ENCODE peak calls at places on chromosomes 2 and 18, in four cellular contexts. K is IMR-90, R is neural crest cell, C is WTC11. I is an unnamed sample.

GRCh38 chr2:188786368-188786781 is 187.8 kb upstream of the COL3A1 start:
- DNase-seq in K (peak; percentile 79), R (no peak), C (no peak), I (no peak)

GRCh38 chr18:57137847-57138246 is 9.0 kb upstream of the BOD1L2 start:
- DNase-seq in K (no peak), R (no peak), C (no peak), I (no peak)

GRCh38 chr2:222311978-222312738 is 13.4 kb upstream of the PAX3 start:
- DNase-seq in K (no peak), R (peak; percentile 20), C (no peak), I (no peak)

GRCh38 chr2:14550658-14551057 is 81.9 kb upstream of the LRATD1 start:
- DNase-seq in K (no peak), R (no peak), C (no peak), I (no peak)

GRCh38 chr2:152198499-152198898 is 22.9 kb upstream of the STAM2 start:
- DNase-seq in K (no peak), R (no peak), C (no peak), I (no peak)

GRCh38 chr2:232994446-232994845 is 18.6 kb downstream of the NGEF start:
- DNase-seq in K (no peak), R (no peak), C (no peak), I (no peak)

GRCh38 chr2:62071126-62071598 is 124.8 kb upstream of the B3GNT2 start:
- DNase-seq in K (no peak), R (no peak), C (no peak), I (no peak)

GRCh38 chr2:235659767-235660322 is 166.0 kb downstream of the AGAP1 start:
- DNase-seq in K (peak; percentile 93), R (no peak), C (no peak), I (no peak)

GRCh38 chr2:11320698-11321492 is 23.5 kb downstream of the ROCK2 start:
- DNase-seq in K (no peak), R (no peak), C (no peak), I (no peak)

GRCh38 chr2:187774551-187775071 is 220.4 kb upstream of the TFPI start:
- DNase-seq in K (peak; percentile 62), R (no peak), C (no peak), I (no peak)

GRCh38 chr2:144596074-144596871 is 76.4 kb upstream of the ZEB2 start:
- DNase-seq in K (peak; percentile 69), R (peak; percentile 19), C (no peak), I (no peak)

GRCh38 chr2:42118759-42119569 is 50.2 kb upstream of the EML4 start:
- DNase-seq in K (no peak), R (no peak), C (no peak), I (no peak)

GRCh38 chr2:44549856-44550255 is 188.1 kb downstream of the CAMKMT start:
- DNase-seq in K (no peak), R (no peak), C (no peak), I (no peak)

GRCh38 chr18:76571689-76572088 is 76.6 kb upstream of the ZNF516 start:
- DNase-seq in K (no peak), R (no peak), C (no peak), I (no peak)

GRCh38 chr2:69704446-69704845 is 37.5 kb upstream of the ANXA4 start:
- DNase-seq in K (no peak), R (no peak), C (no peak), I (no peak)

GRCh38 chr2:42368817-42369550 is 8.0 kb upstream of the COX7A2L start:
- DNase-seq in K (no peak), R (no peak), C (no peak), I (no peak)

GRCh38 chr2:50535971-50536759 is 495.8 kb downstream of the NRXN1 start:
- DNase-seq in K (peak; percentile 55), R (peak; percentile 26), C (no peak), I (no peak)

GRCh38 chr18:50405582-50406271 is 30.9 kb downstream of the SKA1 start:
- DNase-seq in K (no peak), R (no peak), C (peak; percentile 31), I (no peak)

GRCh38 chr2:181371782-181372292 is 85.3 kb upstream of the ITGA4 start:
- DNase-seq in K (peak; percentile 57), R (no peak), C (no peak), I (no peak)

GRCh38 chr2:64880193-64880951 is 108.8 kb upstream of the SLC1A4 start:
- DNase-seq in K (no peak), R (no peak), C (no peak), I (no peak)

GRCh38 chr2:11104794-11105660 is 50.2 kb upstream of the SLC66A3 start:
- DNase-seq in K (no peak), R (no peak), C (no peak), I (no peak)

GRCh38 chr18:28574175-28574574 is 397.2 kb upstream of the CDH2 start:
- DNase-seq in K (no peak), R (no peak), C (no peak), I (no peak)

GRCh38 chr2:177489719-177490301 is 97.2 kb downstream of the AGPS start:
- DNase-seq in K (peak; percentile 49), R (no peak), C (no peak), I (peak; percentile 18)

GRCh38 chr18:11689972-11690570 is 1.0 kb downstream of the GNAL start:
- DNase-seq in K (peak; percentile 2), R (no peak), C (no peak), I (peak; percentile 8)

GRCh38 chr2:111897630-111897923 is 830 bp upstream of the MERTK start:
- DNase-seq in K (no peak), R (no peak), C (no peak), I (no peak)

GRCh38 chr2:239223330-239224248 is 177.2 kb downstream of the HDAC4 start:
- DNase-seq in K (peak; percentile 53), R (no peak), C (no peak), I (no peak)

GRCh38 chr2:128301021-128301420 is 17.6 kb downstream of the HS6ST1 start:
- DNase-seq in K (no peak), R (no peak), C (no peak), I (no peak)

GRCh38 chr2:239114119-239114581 is 266.3 kb downstream of the TWIST2 start:
- DNase-seq in K (peak; percentile 35), R (no peak), C (no peak), I (no peak)

GRCh38 chr2:199874209-199874608 is 23.2 kb upstream of the FTCDNL1 start:
- DNase-seq in K (no peak), R (no peak), C (no peak), I (no peak)

GRCh38 chr2:23524261-23524706 is 139.3 kb downstream of the KLHL29 start:
- DNase-seq in K (peak; percentile 62), R (no peak), C (no peak), I (no peak)

GRCh38 chr18:36275561-36275960 is 22.0 kb upstream of the FHOD3 start:
- DNase-seq in K (no peak), R (no peak), C (no peak), I (no peak)

GRCh38 chr2:150468350-150468960 is 19.0 kb downstream of the RND3 start:
- DNase-seq in K (peak; percentile 19), R (no peak), C (no peak), I (no peak)

GRCh38 chr2:76314621-76315020 is 603.9 kb upstream of the GCFC2 start:
- DNase-seq in K (no peak), R (no peak), C (no peak), I (peak; percentile 70)

GRCh38 chr2:213934560-213934959 is 476.3 kb upstream of the VWC2L start:
- DNase-seq in K (peak; percentile 2), R (no peak), C (no peak), I (no peak)

GRCh38 chr2:108936868-108937265 is 52.2 kb downstream of the EDAR start:
- DNase-seq in K (no peak), R (no peak), C (no peak), I (no peak)

GRCh38 chr18:61379827-61380226 is 46.6 kb downstream of the CDH20 start:
- DNase-seq in K (no peak), R (no peak), C (no peak), I (no peak)

GRCh38 chr18:55779461-55779710 is 191.4 kb upstream of the TCF4 start:
- DNase-seq in K (no peak), R (no peak), C (peak; percentile 27), I (peak; percentile 39)

GRCh38 chr2:174121612-174122011 is 126.7 kb downstream of the OLA1 start:
- DNase-seq in K (no peak), R (no peak), C (no peak), I (no peak)

GRCh38 chr2:128043041-128043440 is 15.2 kb upstream of the SAP130 start:
- DNase-seq in K (no peak), R (no peak), C (no peak), I (no peak)